ENCODE peak calls at places on chromosomes 5 and 9, in six cellular contexts. One of them, this sample, is unnamed.

GRCh38 chr5:154086123-154086522 is 47.4 kb downstream of the MFAP3 start:
- DNase-seq in T follicular helper cell: no peak
- DNase-seq in PC-3: no peak
- DNase-seq in cerebellar cortex: no peak
- DNase-seq in stimulated activated CD4-positive, alpha-beta T cell treated with anti-CD3 and anti-CD28 coated beads, TNF-alpha, amount 100 ng/mL, for 24 hours: no peak
- DNase-seq in myocyte: no peak
- DNase-seq in this sample: no peak

GRCh38 chr9:20012232-20012631 is 223.4 kb upstream of the SLC24A2 start:
- DNase-seq in T follicular helper cell: no peak
- DNase-seq in PC-3: no peak
- DNase-seq in stimulated activated CD4-positive, alpha-beta T cell treated with anti-CD3 and anti-CD28 coated beads, TNF-alpha, amount 100 ng/mL, for 24 hours: no peak
- DNase-seq in cerebellar cortex: no peak
- DNase-seq in myocyte: no peak
- DNase-seq in this sample: no peak

GRCh38 chr9:19127881-19128719 is 808 bp upstream of the PLIN2 start:
- DNase-seq in cerebellar cortex: no peak
- DNase-seq in stimulated activated CD4-positive, alpha-beta T cell treated with anti-CD3 and anti-CD28 coated beads, TNF-alpha, amount 100 ng/mL, for 24 hours: no peak
- DNase-seq in PC-3: no peak
- DNase-seq in T follicular helper cell: no peak
- DNase-seq in myocyte: peak
- DNase-seq in this sample: no peak

GRCh38 chr5:119327018-119327417 is 28.8 kb upstream of the TNFAIP8 start:
- DNase-seq in cerebellar cortex: no peak
- DNase-seq in T follicular helper cell: no peak
- DNase-seq in stimulated activated CD4-positive, alpha-beta T cell treated with anti-CD3 and anti-CD28 coated beads, TNF-alpha, amount 100 ng/mL, for 24 hours: no peak
- DNase-seq in PC-3: no peak
- DNase-seq in myocyte: no peak
- DNase-seq in this sample: no peak

GRCh38 chr9:2755285-2755684 is 38.0 kb downstream of the KCNV2 start:
- DNase-seq in T follicular helper cell: no peak
- DNase-seq in stimulated activated CD4-positive, alpha-beta T cell treated with anti-CD3 and anti-CD28 coated beads, TNF-alpha, amount 100 ng/mL, for 24 hours: no peak
- DNase-seq in PC-3: no peak
- DNase-seq in cerebellar cortex: no peak
- DNase-seq in myocyte: no peak
- DNase-seq in this sample: no peak

GRCh38 chr5:60101561-60101960 is 208.0 kb upstream of the PDE4D start:
- DNase-seq in cerebellar cortex: no peak
- DNase-seq in myocyte: no peak
- DNase-seq in stimulated activated CD4-positive, alpha-beta T cell treated with anti-CD3 and anti-CD28 coated beads, TNF-alpha, amount 100 ng/mL, for 24 hours: no peak
- DNase-seq in T follicular helper cell: no peak
- DNase-seq in PC-3: no peak
- DNase-seq in this sample: no peak

GRCh38 chr9:8800196-8800595 is 1000.6 kb upstream of the DMAC1 start:
- DNase-seq in T follicular helper cell: no peak
- DNase-seq in PC-3: no peak
- DNase-seq in cerebellar cortex: no peak
- DNase-seq in stimulated activated CD4-positive, alpha-beta T cell treated with anti-CD3 and anti-CD28 coated beads, TNF-alpha, amount 100 ng/mL, for 24 hours: no peak
- DNase-seq in myocyte: no peak
- DNase-seq in this sample: no peak

GRCh38 chr5:157857821-157858526 is 971 bp downstream of the CLINT1 start:
- DNase-seq in myocyte: peak
- DNase-seq in cerebellar cortex: peak
- DNase-seq in T follicular helper cell: no peak
- DNase-seq in stimulated activated CD4-positive, alpha-beta T cell treated with anti-CD3 and anti-CD28 coated beads, TNF-alpha, amount 100 ng/mL, for 24 hours: no peak
- DNase-seq in PC-3: peak
- DNase-seq in this sample: no peak

GRCh38 chr5:176744584-176744965 is 65.8 kb upstream of the UNC5A start:
- DNase-seq in stimulated activated CD4-positive, alpha-beta T cell treated with anti-CD3 and anti-CD28 coated beads, TNF-alpha, amount 100 ng/mL, for 24 hours: no peak
- DNase-seq in myocyte: no peak
- DNase-seq in T follicular helper cell: no peak
- DNase-seq in cerebellar cortex: peak
- DNase-seq in PC-3: peak
- DNase-seq in this sample: no peak

GRCh38 chr9:4259489-4259888 is 40.4 kb downstream of the GLIS3 start:
- DNase-seq in stimulated activated CD4-positive, alpha-beta T cell treated with anti-CD3 and anti-CD28 coated beads, TNF-alpha, amount 100 ng/mL, for 24 hours: no peak
- DNase-seq in PC-3: no peak
- DNase-seq in T follicular helper cell: no peak
- DNase-seq in myocyte: no peak
- DNase-seq in cerebellar cortex: no peak
- DNase-seq in this sample: no peak

GRCh38 chr5:133589286-133589685 is 23.1 kb downstream of the FSTL4 start:
- DNase-seq in cerebellar cortex: no peak
- DNase-seq in myocyte: no peak
- DNase-seq in T follicular helper cell: no peak
- DNase-seq in stimulated activated CD4-positive, alpha-beta T cell treated with anti-CD3 and anti-CD28 coated beads, TNF-alpha, amount 100 ng/mL, for 24 hours: no peak
- DNase-seq in PC-3: peak
- DNase-seq in this sample: no peak

GRCh38 chr5:65127181-65127901 is 354.4 kb downstream of the ADAMTS6 start:
- DNase-seq in cerebellar cortex: peak
- DNase-seq in stimulated activated CD4-positive, alpha-beta T cell treated with anti-CD3 and anti-CD28 coated beads, TNF-alpha, amount 100 ng/mL, for 24 hours: no peak
- DNase-seq in T follicular helper cell: no peak
- DNase-seq in PC-3: no peak
- DNase-seq in myocyte: peak
- DNase-seq in this sample: no peak

GRCh38 chr9:76107487-76107886 is 217.0 kb downstream of the PCSK5 start:
- DNase-seq in cerebellar cortex: peak
- DNase-seq in stimulated activated CD4-positive, alpha-beta T cell treated with anti-CD3 and anti-CD28 coated beads, TNF-alpha, amount 100 ng/mL, for 24 hours: no peak
- DNase-seq in T follicular helper cell: no peak
- DNase-seq in myocyte: peak
- DNase-seq in PC-3: no peak
- DNase-seq in this sample: no peak

GRCh38 chr5:6766558-6767191 is 53.4 kb downstream of the TENT4A start:
- DNase-seq in cerebellar cortex: peak
- DNase-seq in PC-3: peak
- DNase-seq in T follicular helper cell: no peak
- DNase-seq in stimulated activated CD4-positive, alpha-beta T cell treated with anti-CD3 and anti-CD28 coated beads, TNF-alpha, amount 100 ng/mL, for 24 hours: peak
- DNase-seq in myocyte: peak
- DNase-seq in this sample: peak

GRCh38 chr5:132369471-132370240 is at the start of gene SLC22A5:
- DNase-seq in T follicular helper cell: peak
- DNase-seq in stimulated activated CD4-positive, alpha-beta T cell treated with anti-CD3 and anti-CD28 coated beads, TNF-alpha, amount 100 ng/mL, for 24 hours: peak
- DNase-seq in myocyte: peak
- DNase-seq in PC-3: peak
- DNase-seq in cerebellar cortex: peak
- DNase-seq in this sample: no peak

GRCh38 chr5:119411935-119412623 is 40.2 kb upstream of the HSD17B4 start:
- DNase-seq in T follicular helper cell: peak
- DNase-seq in stimulated activated CD4-positive, alpha-beta T cell treated with anti-CD3 and anti-CD28 coated beads, TNF-alpha, amount 100 ng/mL, for 24 hours: no peak
- DNase-seq in cerebellar cortex: peak
- DNase-seq in PC-3: peak
- DNase-seq in myocyte: peak
- DNase-seq in this sample: peak

GRCh38 chr9:133894377-133895321 is 97.5 kb downstream of the VAV2 start:
- DNase-seq in myocyte: no peak
- DNase-seq in cerebellar cortex: no peak
- DNase-seq in T follicular helper cell: no peak
- DNase-seq in PC-3: no peak
- DNase-seq in stimulated activated CD4-positive, alpha-beta T cell treated with anti-CD3 and anti-CD28 coated beads, TNF-alpha, amount 100 ng/mL, for 24 hours: no peak
- DNase-seq in this sample: no peak

GRCh38 chr5:171858303-171858702 is 72.7 kb downstream of the SMIM23 start:
- DNase-seq in cerebellar cortex: no peak
- DNase-seq in stimulated activated CD4-positive, alpha-beta T cell treated with anti-CD3 and anti-CD28 coated beads, TNF-alpha, amount 100 ng/mL, for 24 hours: no peak
- DNase-seq in T follicular helper cell: no peak
- DNase-seq in PC-3: peak
- DNase-seq in myocyte: no peak
- DNase-seq in this sample: no peak

GRCh38 chr5:77230727-77231469 is 20.4 kb downstream of the PDE8B start:
- DNase-seq in PC-3: peak
- DNase-seq in T follicular helper cell: no peak
- DNase-seq in cerebellar cortex: peak
- DNase-seq in stimulated activated CD4-positive, alpha-beta T cell treated with anti-CD3 and anti-CD28 coated beads, TNF-alpha, amount 100 ng/mL, for 24 hours: no peak
- DNase-seq in myocyte: no peak
- DNase-seq in this sample: no peak

GRCh38 chr5:137758121-137758520 is 4.0 kb upstream of the HNRNPA0 start:
- DNase-seq in T follicular helper cell: no peak
- DNase-seq in cerebellar cortex: no peak
- DNase-seq in PC-3: no peak
- DNase-seq in stimulated activated CD4-positive, alpha-beta T cell treated with anti-CD3 and anti-CD28 coated beads, TNF-alpha, amount 100 ng/mL, for 24 hours: no peak
- DNase-seq in myocyte: no peak
- DNase-seq in this sample: no peak

GRCh38 chr5:177433658-177434217 is 7.3 kb downstream of the GRK6 start:
- DNase-seq in PC-3: no peak
- DNase-seq in cerebellar cortex: no peak
- DNase-seq in stimulated activated CD4-positive, alpha-beta T cell treated with anti-CD3 and anti-CD28 coated beads, TNF-alpha, amount 100 ng/mL, for 24 hours: no peak
- DNase-seq in T follicular helper cell: no peak
- DNase-seq in myocyte: no peak
- DNase-seq in this sample: no peak

GRCh38 chr5:44245936-44246335 is 143.3 kb downstream of the FGF10 start:
- DNase-seq in myocyte: no peak
- DNase-seq in cerebellar cortex: no peak
- DNase-seq in stimulated activated CD4-positive, alpha-beta T cell treated with anti-CD3 and anti-CD28 coated beads, TNF-alpha, amount 100 ng/mL, for 24 hours: no peak
- DNase-seq in T follicular helper cell: no peak
- DNase-seq in PC-3: no peak
- DNase-seq in this sample: no peak

GRCh38 chr5:169668732-169669131 is 31.7 kb downstream of the DOCK2 start:
- DNase-seq in PC-3: peak
- DNase-seq in T follicular helper cell: no peak
- DNase-seq in cerebellar cortex: no peak
- DNase-seq in stimulated activated CD4-positive, alpha-beta T cell treated with anti-CD3 and anti-CD28 coated beads, TNF-alpha, amount 100 ng/mL, for 24 hours: no peak
- DNase-seq in myocyte: peak
- DNase-seq in this sample: no peak

GRCh38 chr9:88593537-88594185 is 58.7 kb downstream of the NXNL2 start:
- DNase-seq in stimulated activated CD4-positive, alpha-beta T cell treated with anti-CD3 and anti-CD28 coated beads, TNF-alpha, amount 100 ng/mL, for 24 hours: peak
- DNase-seq in myocyte: peak
- DNase-seq in PC-3: peak
- DNase-seq in cerebellar cortex: peak
- DNase-seq in T follicular helper cell: peak
- DNase-seq in this sample: peak

GRCh38 chr5:136054133-136054996 is 25.6 kb downstream of the TGFBI start:
- DNase-seq in cerebellar cortex: no peak
- DNase-seq in myocyte: peak
- DNase-seq in T follicular helper cell: no peak
- DNase-seq in stimulated activated CD4-positive, alpha-beta T cell treated with anti-CD3 and anti-CD28 coated beads, TNF-alpha, amount 100 ng/mL, for 24 hours: no peak
- DNase-seq in PC-3: peak
- DNase-seq in this sample: no peak

GRCh38 chr5:169450464-169450863 is 133.1 kb upstream of the SPDL1 start:
- DNase-seq in PC-3: no peak
- DNase-seq in myocyte: no peak
- DNase-seq in cerebellar cortex: no peak
- DNase-seq in stimulated activated CD4-positive, alpha-beta T cell treated with anti-CD3 and anti-CD28 coated beads, TNF-alpha, amount 100 ng/mL, for 24 hours: no peak
- DNase-seq in T follicular helper cell: no peak
- DNase-seq in this sample: no peak

GRCh38 chr5:65624025-65624569 is at the start of gene TRIM23:
- DNase-seq in cerebellar cortex: peak
- DNase-seq in PC-3: peak
- DNase-seq in stimulated activated CD4-positive, alpha-beta T cell treated with anti-CD3 and anti-CD28 coated beads, TNF-alpha, amount 100 ng/mL, for 24 hours: peak
- DNase-seq in T follicular helper cell: peak
- DNase-seq in myocyte: peak
- DNase-seq in this sample: peak

This sample was measured in Panc1.